ENCODE peak calls at places on chromosomes 4 and X, in five cellular contexts. Z, M, K, C and F are unnamed samples.

GRCh38 chr4:73451404-73451803 is 15.4 kb downstream of the AFP start:
- DNase-seq in Z (peak), M (peak), K (no peak), C (no peak), F (no peak)

GRCh38 chr4:98501383-98501782 is 157.0 kb downstream of the TSPAN5 start:
- DNase-seq in Z (no peak), M (no peak), K (no peak), C (no peak), F (no peak)

GRCh38 chr4:22987861-22988260 is 295.1 kb downstream of the GBA3 start:
- DNase-seq in Z (no peak), M (peak), K (no peak), C (no peak), F (no peak)

GRCh38 chrX:72569786-72570185 is 2.9 kb downstream of the HDAC8 start:
- DNase-seq in Z (no peak), M (peak), K (no peak), C (no peak), F (no peak)

GRCh38 chr4:180153587-180153986 is 2089.6 kb upstream of the TENM3 start:
- DNase-seq in Z (no peak), M (peak), K (no peak), C (no peak), F (no peak)

GRCh38 chrX:136047969-136048368 is 62.7 kb downstream of the SLC9A6 start:
- DNase-seq in Z (no peak), M (peak), K (no peak), C (no peak), F (no peak)

GRCh38 chr4:82380831-82381230 is 7.0 kb upstream of the HNRNPD start:
- DNase-seq in Z (no peak), M (no peak), K (no peak), C (no peak), F (no peak)

GRCh38 chr4:41375561-41375960 is 118.8 kb downstream of the UCHL1 start:
- DNase-seq in Z (no peak), M (no peak), K (no peak), C (peak), F (no peak)

GRCh38 chrX:12383196-12383595 is 244.9 kb downstream of the FRMPD4 start:
- DNase-seq in Z (peak), M (no peak), K (no peak), C (no peak), F (no peak)

GRCh38 chrX:154738013-154738738 is 12.7 kb downstream of the GAB3 start:
- DNase-seq in Z (no peak), M (peak), K (peak), C (no peak), F (no peak)

GRCh38 chr4:170226288-170226687 is 136.5 kb upstream of the AADAT start:
- DNase-seq in Z (no peak), M (no peak), K (no peak), C (no peak), F (no peak)

GRCh38 chrX:77658886-77659285 is 127.1 kb downstream of the ATRX start:
- DNase-seq in Z (no peak), M (no peak), K (no peak), C (no peak), F (no peak)

GRCh38 chr4:33482773-33483172 is 2761.5 kb downstream of the ARAP2 start:
- DNase-seq in Z (no peak), M (no peak), K (no peak), C (peak), F (no peak)

GRCh38 chr4:46506876-46507275 is 116.9 kb upstream of the GABRA2 start:
- DNase-seq in Z (no peak), M (peak), K (no peak), C (no peak), F (no peak)

GRCh38 chrX:40068048-40068447 is 29.7 kb downstream of the BCOR start:
- DNase-seq in Z (no peak), M (no peak), K (no peak), C (no peak), F (no peak)

GRCh38 chr4:99983289-99983943 is 33.3 kb upstream of the H2AZ1 start:
- DNase-seq in Z (no peak), M (no peak), K (no peak), C (no peak), F (no peak)

GRCh38 chr4:2357821-2358745 is 60.4 kb downstream of the ZFYVE28 start:
- DNase-seq in Z (no peak), M (no peak), K (peak), C (no peak), F (no peak)

GRCh38 chr4:40842318-40842717 is 92.6 kb downstream of the NSUN7 start:
- DNase-seq in Z (no peak), M (no peak), K (peak), C (no peak), F (no peak)

GRCh38 chr4:140330311-140330900 is 43.0 kb upstream of the SCOC start:
- DNase-seq in Z (peak), M (peak), K (no peak), C (no peak), F (no peak)

GRCh38 chr4:91330555-91331137 is 973.1 kb upstream of the GRID2 start:
- DNase-seq in Z (no peak), M (peak), K (no peak), C (no peak), F (no peak)

GRCh38 chr4:168868044-168868855 is 141.8 kb downstream of the CBR4 start:
- DNase-seq in Z (no peak), M (peak), K (no peak), C (no peak), F (no peak)

GRCh38 chr4:10013722-10014121 is 7.6 kb downstream of the SLC2A9 start:
- DNase-seq in Z (peak), M (no peak), K (no peak), C (peak), F (peak)

GRCh38 chr4:94507708-94508107 is 56.0 kb downstream of the PDLIM5 start:
- DNase-seq in Z (no peak), M (peak), K (no peak), C (no peak), F (no peak)

GRCh38 chr4:35689866-35690265 is 554.4 kb downstream of the ARAP2 start:
- DNase-seq in Z (peak), M (no peak), K (no peak), C (no peak), F (no peak)

GRCh38 chr4:40309250-40309774 is 25.8 kb upstream of the CHRNA9 start:
- DNase-seq in Z (peak), M (peak), K (peak), C (peak), F (peak)

GRCh38 chr4:132763465-132763864 is 385.6 kb upstream of the PCDH10 start:
- DNase-seq in Z (no peak), M (no peak), K (no peak), C (no peak), F (no peak)

GRCh38 chr4:186845137-186845842 is 121.6 kb upstream of the FAT1 start:
- DNase-seq in Z (no peak), M (peak), K (peak), C (no peak), F (no peak)

GRCh38 chr4:188029114-188029513 is 33.5 kb downstream of the ZFP42 start:
- DNase-seq in Z (no peak), M (no peak), K (no peak), C (no peak), F (no peak)

GRCh38 chrX:26999634-27000033 is 463.5 kb downstream of the PPP4R3C start:
- DNase-seq in Z (no peak), M (no peak), K (no peak), C (no peak), F (no peak)

GRCh38 chr4:160129439-160129838 is 1026.6 kb downstream of the RAPGEF2 start:
- DNase-seq in Z (no peak), M (peak), K (no peak), C (no peak), F (no peak)

GRCh38 chrX:153411255-153411987 is at the start of gene ZFP92:
- DNase-seq in Z (no peak), M (no peak), K (no peak), C (peak), F (peak)

GRCh38 chr4:146255463-146255862 is 41.1 kb downstream of the REELD1 start:
- DNase-seq in Z (no peak), M (peak), K (no peak), C (no peak), F (no peak)

GRCh38 chr4:71498002-71498401 is 159.2 kb downstream of the SLC4A4 start:
- DNase-seq in Z (no peak), M (no peak), K (no peak), C (no peak), F (no peak)

GRCh38 chr4:19888587-19888986 is 363.1 kb upstream of the SLIT2 start:
- DNase-seq in Z (no peak), M (no peak), K (no peak), C (no peak), F (no peak)

GRCh38 chr4:82951196-82951595 is 50.7 kb downstream of the THAP9 start:
- DNase-seq in Z (no peak), M (no peak), K (no peak), C (no peak), F (no peak)

DNA sequence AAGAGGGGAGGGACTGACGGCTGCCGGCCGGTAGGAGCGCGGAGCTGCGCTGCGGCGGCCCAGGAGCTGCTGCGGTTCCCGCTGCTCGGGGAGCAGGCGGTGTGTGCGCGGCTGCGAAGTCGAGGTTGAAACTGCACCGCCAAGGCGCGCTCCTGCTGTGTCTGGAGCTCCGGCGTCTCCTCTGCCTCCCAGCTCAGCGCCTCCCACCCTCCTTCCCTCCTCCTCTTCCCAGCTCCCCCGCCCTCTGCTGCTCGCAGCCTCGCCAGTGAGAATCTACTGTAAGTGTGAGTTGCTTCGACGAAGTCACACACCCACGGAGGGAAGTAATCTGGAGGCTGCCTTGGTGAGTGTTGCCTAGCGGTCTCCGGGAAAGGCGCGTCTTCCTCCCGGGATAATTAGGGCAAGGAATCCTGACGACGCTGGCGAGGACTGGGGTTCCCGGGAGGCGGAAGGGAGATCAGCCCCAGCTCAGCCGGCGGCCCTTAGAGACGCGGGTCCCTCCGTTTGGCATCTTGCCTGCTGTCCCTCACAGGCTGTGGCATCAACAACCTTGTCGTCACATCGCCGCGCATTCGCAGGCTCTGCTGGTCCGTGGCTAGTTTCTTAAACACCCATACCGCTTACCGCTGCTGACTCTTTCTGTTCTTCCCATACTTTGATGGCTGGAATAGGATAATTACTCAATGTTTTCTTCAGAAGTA is at the start of gene EPHA5:
- DNase-seq in Z (peak), M (peak), K (peak), C (peak), F (peak)
- TF ChIP-seq CTCF in Z (peak), M (peak), K (peak), C (no peak), F (peak)

DNA sequence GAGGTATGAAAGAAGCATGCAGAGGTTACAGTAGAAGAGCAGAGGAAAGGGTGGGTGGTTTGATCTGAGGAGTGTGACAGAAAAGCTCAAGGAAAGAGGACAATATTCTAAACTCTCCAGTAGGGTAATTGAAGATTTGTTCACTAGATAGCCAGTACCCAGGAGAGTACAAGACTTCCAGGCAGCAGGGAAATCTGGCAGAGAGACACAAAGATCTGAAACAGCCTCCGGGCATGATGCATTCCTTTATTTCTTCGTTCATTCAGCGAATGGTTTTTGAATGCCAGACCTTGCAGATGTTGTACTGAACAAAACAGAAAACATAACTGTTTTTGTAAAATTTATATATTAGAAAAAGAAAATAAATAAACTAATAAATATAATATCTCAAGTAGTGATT is 766.6 kb downstream of the FAT4 start:
- DNase-seq in Z (no peak), M (no peak), K (no peak), C (no peak), F (no peak)
- TF ChIP-seq CTCF in Z (no peak), M (no peak), K (no peak), C (no peak), F (no peak)

DNA sequence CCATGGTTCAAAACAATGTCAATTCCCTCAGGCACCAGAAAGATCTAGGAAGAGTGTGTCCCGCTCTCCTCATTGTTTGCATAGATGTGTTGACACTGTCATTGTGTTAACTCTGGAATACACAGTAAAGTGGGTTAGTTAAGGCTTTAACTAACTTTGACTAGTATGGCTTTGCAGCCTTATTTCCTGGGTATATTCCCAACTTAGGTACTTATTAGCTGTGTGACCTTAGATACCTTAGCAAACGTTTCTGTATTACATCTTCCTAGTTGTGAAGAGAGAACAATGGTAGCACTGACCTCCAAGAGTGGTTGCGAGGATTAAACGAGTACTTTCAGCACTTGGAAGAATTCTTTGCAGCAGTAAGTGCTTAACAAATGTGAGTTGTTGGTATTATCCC is 97.6 kb upstream of the PGRMC2 start:
- DNase-seq in Z (no peak), M (no peak), K (no peak), C (no peak), F (no peak)
- TF ChIP-seq CTCF in Z (no peak), M (no peak), K (no peak), C (no peak), F (no peak)

DNA sequence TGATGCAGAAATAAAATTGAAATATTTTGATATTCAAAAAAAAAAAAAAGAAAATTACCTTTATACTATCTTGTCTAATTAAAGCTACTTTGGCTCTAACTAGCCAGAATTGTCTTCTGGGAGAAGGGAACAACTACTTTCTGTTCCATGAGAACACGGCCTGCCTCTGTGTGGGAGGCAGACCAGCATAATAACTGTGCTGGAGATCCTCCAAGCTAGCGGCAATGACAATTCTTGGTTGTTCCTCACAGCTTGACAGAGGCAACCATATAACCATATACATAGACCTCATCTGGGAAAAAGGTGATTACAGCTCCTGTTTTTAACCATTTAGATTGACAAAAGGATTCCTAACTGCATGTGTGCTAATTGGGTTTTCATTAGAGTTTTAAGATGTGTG is 95.7 kb downstream of the RBMX2 start:
- DNase-seq in Z (no peak), M (no peak), K (no peak), C (no peak), F (no peak)
- TF ChIP-seq CTCF in Z (no peak), M (no peak), K (no peak), C (no peak), F (no peak)